ENCODE peak calls at places on chromosomes 1 and 21, in eight cellular contexts. Y, O, C, R, Z, D, V and K are unnamed samples.
A peak's percentile ranks its signal among the peaks of the same experiment; 100 is the strongest.

GRCh38 chr1:17075470-17076255 is 21.8 kb upstream of the SDHB start:
- DNase-seq in O (no peak), Z (no peak), V (no peak), Y (no peak), D (no peak), R (peak; percentile 7), C (no peak), K (peak; percentile 92)

GRCh38 chr21:43194303-43195130 is 25.7 kb downstream of the CRYAA start:
- DNase-seq in Z (peak; percentile 42), D (no peak), O (no peak), R (no peak), V (no peak), Y (no peak), C (peak; percentile 4), K (peak; percentile 44)

GRCh38 chr1:87226341-87226760 is 102.3 kb upstream of the LMO4 start:
- DNase-seq in D (no peak), Y (no peak), V (peak; percentile 1), Z (peak; percentile 51), O (peak; percentile 60), C (peak; percentile 49), R (peak; percentile 92), K (peak; percentile 43)

GRCh38 chr1:44685218-44685617 is 10.7 kb downstream of the ARMH1 start:
- DNase-seq in D (no peak), O (no peak), V (no peak), Z (no peak), C (no peak), R (no peak), Y (no peak), K (no peak)

GRCh38 chr1:51648180-51649109 is 31.6 kb downstream of the OSBPL9 start:
- DNase-seq in D (no peak), V (peak; percentile 76), C (no peak), O (no peak), Z (no peak), Y (no peak), R (peak; percentile 92), K (peak; percentile 8)

GRCh38 chr1:48341221-48341620 is 118.7 kb downstream of the SLC5A9 start:
- DNase-seq in Y (no peak), V (no peak), C (no peak), Z (no peak), R (peak; percentile 11), O (no peak), D (no peak), K (no peak)

GRCh38 chr1:93620841-93621210 is 60.8 kb downstream of the BCAR3 start:
- DNase-seq in D (no peak), O (no peak), Z (no peak), V (peak; percentile 19), Y (no peak), C (no peak), R (no peak), K (peak; percentile 64)

GRCh38 chr1:115545791-115546733 is 95.7 kb upstream of the VANGL1 start:
- DNase-seq in R (peak; percentile 86), Z (peak; percentile 49), O (no peak), C (peak; percentile 30), Y (no peak), V (peak; percentile 70), D (peak; percentile 29), K (peak; percentile 72)

GRCh38 chr21:37717534-37717933 is 198.7 kb downstream of the KCNJ6 start:
- DNase-seq in O (no peak), V (no peak), Z (no peak), R (no peak), C (no peak), Y (no peak), D (no peak), K (no peak)